ENCODE peak calls at places on chromosomes 7 and 10, in eight cellular contexts. H is HEK293T; O is T-helper 17 cell; W is T-helper 1 cell; X is foreskin fibroblast; D is fibroblast of gingiva; U is naive thymus-derived CD8-positive, alpha-beta T cell; A is GDM1. Y is an unnamed sample.

GRCh38 chr7:79282051-79282694 is 171.3 kb downstream of the MAGI2 start:
- DNase-seq in D (peak; percentile 87), O (no peak), X (peak; percentile 90), H (peak; percentile 29), W (no peak), A (no peak), U (no peak), Y (peak; percentile 60)

GRCh38 chr10:14659626-14660196 is 115.0 kb downstream of the FAM107B start:
- DNase-seq in D (peak; percentile 17), O (no peak), X (no peak), A (no peak), H (no peak), W (no peak), U (no peak), Y (no peak)

GRCh38 chr7:25820432-25821040 is 331.5 kb upstream of the NFE2L3 start:
- DNase-seq in X (peak; percentile 24), H (peak; percentile 55), W (no peak), U (no peak), A (no peak), D (no peak), O (no peak), Y (peak; percentile 30)

GRCh38 chr10:100480002-100480401 is 17.2 kb downstream of the WNT8B start:
- DNase-seq in W (no peak), A (no peak), H (no peak), U (no peak), D (no peak), O (no peak), X (no peak), Y (no peak)

GRCh38 chr7:38951213-38951612 is 26.5 kb upstream of the POU6F2 start:
- DNase-seq in O (no peak), D (no peak), W (no peak), A (no peak), H (no peak), U (no peak), X (no peak), Y (no peak)

GRCh38 chr7:49333180-49333881 is 409.0 kb downstream of the CDC14C start:
- DNase-seq in D (no peak), W (no peak), X (no peak), O (no peak), U (no peak), H (no peak), A (no peak), Y (no peak)

GRCh38 chr10:3099291-3100092 is 32.1 kb downstream of the PFKP start:
- DNase-seq in X (peak; percentile 80), H (no peak), D (peak; percentile 83), U (no peak), W (no peak), O (no peak), A (no peak), Y (no peak)

GRCh38 chr10:103845983-103846382 is 9.4 kb downstream of the SH3PXD2A start:
- DNase-seq in H (no peak), A (peak; percentile 42), D (no peak), X (no peak), W (no peak), U (no peak), O (no peak), Y (no peak)

GRCh38 chr7:64747802-64748201 is 46.4 kb upstream of the ZNF138 start:
- DNase-seq in O (no peak), H (no peak), U (no peak), D (no peak), X (no peak), W (no peak), A (no peak), Y (no peak)

GRCh38 chr10:114631090-114631677 is 26.9 kb downstream of the ABLIM1 start:
- DNase-seq in O (no peak), D (no peak), U (no peak), A (no peak), X (no peak), H (no peak), W (no peak), Y (no peak)

GRCh38 chr7:36945612-36946400 is 221.5 kb upstream of the AOAH start:
- DNase-seq in A (no peak), W (no peak), O (no peak), H (no peak), U (no peak), D (no peak), X (no peak), Y (peak; percentile 48)

GRCh38 chr7:113100091-113100723 is 13.6 kb upstream of the GPR85 start:
- DNase-seq in W (no peak), H (no peak), O (no peak), X (no peak), D (no peak), U (no peak), A (no peak), Y (no peak)

GRCh38 chr7:149573519-149573918 is 75.9 kb upstream of the ZNF746 start:
- DNase-seq in H (no peak), O (no peak), D (no peak), U (no peak), A (no peak), W (no peak), X (no peak), Y (no peak)

GRCh38 chr7:55438765-55439525 is 73.8 kb downstream of the LANCL2 start:
- DNase-seq in O (no peak), H (no peak), X (no peak), U (no peak), A (no peak), D (no peak), W (no peak), Y (no peak)

GRCh38 chr10:131888186-131888604 is 12.6 kb upstream of the PPP2R2D start:
- DNase-seq in A (no peak), O (no peak), W (no peak), U (no peak), X (no peak), H (no peak), D (no peak), Y (no peak)

GRCh38 chr7:128053991-128054390 is 22.8 kb upstream of the LRRC4 start:
- DNase-seq in W (no peak), U (no peak), D (no peak), X (no peak), O (no peak), A (no peak), H (no peak), Y (no peak)